ENCODE peak calls at places on chromosomes 16 and 17, in six cellular contexts. D is GOT3, O is frontal cortex, C is C1 segment of cervical spinal cord, X is cardiac fibroblast, P is iris pigment epithelial cell. Q is an unnamed sample.

GRCh38 chr17:44359001-44359400 is 4.7 kb downstream of the FAM171A2 start:
- DNase-seq in O (no peak), D (no peak), C (no peak), X (no peak), P (no peak), Q (no peak)

GRCh38 chr16:69171325-69172095 is 15.5 kb upstream of the SNTB2 start:
- DNase-seq in D (no peak), X (peak), C (no peak), O (no peak), P (peak), Q (no peak)

GRCh38 chr16:54930034-54930938 is at the start of gene IRX5:
- DNase-seq in C (peak), O (peak), P (peak), D (peak), X (peak), Q (peak)

GRCh38 chr17:32120086-32120485 is 22.2 kb upstream of the RHOT1 start:
- DNase-seq in P (no peak), X (no peak), C (no peak), D (no peak), O (no peak), Q (no peak)

GRCh38 chr17:78142113-78142861 is 3.9 kb upstream of the C17orf99 start:
- DNase-seq in C (no peak), O (no peak), X (no peak), D (no peak), P (peak), Q (peak)

GRCh38 chr17:44170499-44171201 is at the start of gene ASB16:
- DNase-seq in D (no peak), X (peak), C (no peak), P (peak), O (no peak), Q (no peak)

GRCh38 chr16:46996952-46997458 is 23.5 kb upstream of the DNAJA2 start:
- DNase-seq in D (no peak), P (no peak), C (no peak), X (no peak), O (no peak), Q (no peak)

GRCh38 chr17:7967751-7968150 is 34.7 kb upstream of the GUCY2D start:
- DNase-seq in X (no peak), O (no peak), P (no peak), C (no peak), D (no peak), Q (no peak)

GRCh38 chr16:15682105-15682570 is 32.1 kb downstream of the NDE1 start:
- DNase-seq in C (no peak), X (peak), P (peak), D (no peak), O (no peak), Q (peak)

GRCh38 chr16:80718480-80719220 is 85.7 kb downstream of the CDYL2 start:
- DNase-seq in P (peak), C (no peak), X (peak), D (no peak), O (no peak), Q (no peak)

GRCh38 chr16:89325861-89326471 is 108.5 kb downstream of the ZNF778 start:
- DNase-seq in P (peak), O (peak), X (peak), C (peak), D (no peak), Q (peak)

GRCh38 chr17:33192961-33193911 is 99.9 kb downstream of the ASIC2 start:
- DNase-seq in D (no peak), O (no peak), C (no peak), P (no peak), X (no peak), Q (no peak)

GRCh38 chr17:10162034-10162433 is 36.4 kb downstream of the GAS7 start:
- DNase-seq in C (no peak), P (no peak), D (no peak), X (peak), O (no peak), Q (no peak)

GRCh38 chr17:5793899-5794298 is 209.6 kb upstream of the NLRP1 start:
- DNase-seq in D (no peak), X (no peak), C (no peak), O (no peak), P (peak), Q (peak)

GRCh38 chr16:21264226-21265036 is 13.7 kb downstream of the CRYM start:
- DNase-seq in C (no peak), D (no peak), P (peak), X (peak), O (no peak), Q (no peak)

GRCh38 chr17:28615260-28615940 is 1.4 kb upstream of the RSKR start:
- DNase-seq in O (no peak), X (no peak), D (no peak), P (no peak), C (no peak), Q (no peak)

GRCh38 chr17:68328676-68329075 is 37.4 kb downstream of the ARSG start:
- DNase-seq in C (no peak), O (no peak), D (no peak), P (peak), X (no peak), Q (peak)

GRCh38 chr17:80790981-80791742 is 200.5 kb upstream of the CHMP6 start:
- DNase-seq in O (no peak), P (peak), X (no peak), C (no peak), D (no peak), Q (no peak)

GRCh38 chr17:2101448-2102257 is 46.8 kb downstream of the HIC1 start:
- DNase-seq in C (no peak), P (peak), O (no peak), X (no peak), D (no peak), Q (no peak)

GRCh38 chr17:3982541-3983017 is 18.3 kb upstream of the ATP2A3 start:
- DNase-seq in X (no peak), P (no peak), D (no peak), C (no peak), O (no peak), Q (no peak)

GRCh38 chr17:74089869-74090464 is 113.5 kb upstream of the RPL38 start:
- DNase-seq in O (no peak), P (peak), C (peak), D (no peak), X (peak), Q (peak)

GRCh38 chr16:11721781-11722467 is 20.7 kb downstream of the TXNDC11 start:
- DNase-seq in C (no peak), P (no peak), O (no peak), D (no peak), X (no peak), Q (no peak)

GRCh38 chr17:21573961-21574610 is 118.2 kb upstream of the KCNJ18 start:
- DNase-seq in P (peak), O (no peak), D (peak), C (peak), X (peak), Q (peak)

GRCh38 chr17:82011617-82012481 is 10.8 kb downstream of the CENPX start:
- DNase-seq in X (no peak), D (no peak), P (no peak), C (no peak), O (no peak), Q (no peak)